ENCODE peak calls at places on chromosomes 7 and 10, in four cellular contexts. Q, R, P and J are unnamed samples.

GRCh38 chr10:79490400-79491081 is 21.8 kb upstream of the EIF5AL1 start:
- DNase-seq in Q (no peak), R (no peak), P (no peak), J (peak)

GRCh38 chr7:140402178-140402835 is 1.6 kb upstream of the RAB19 start:
- DNase-seq in Q (peak), R (no peak), P (no peak), J (peak)

GRCh38 chr7:104973227-104973626 is 40.8 kb upstream of the KMT2E start:
- DNase-seq in Q (no peak), R (no peak), P (no peak), J (no peak)

GRCh38 chr10:78433063-78433717 is 399.5 kb downstream of the RPS24 start:
- DNase-seq in Q (no peak), R (no peak), P (no peak), J (no peak)

GRCh38 chr10:29479081-29479917 is 155.5 kb downstream of the SVIL start:
- DNase-seq in Q (peak), R (no peak), P (no peak), J (peak)

GRCh38 chr7:30510124-30511074 is 5.8 kb upstream of the GGCT start:
- DNase-seq in Q (no peak), R (no peak), P (peak), J (peak)

GRCh38 chr10:48522011-48522765 is 82.7 kb downstream of the ARHGAP22 start:
- DNase-seq in Q (no peak), R (no peak), P (no peak), J (no peak)

GRCh38 chr7:117993377-117994003 is 120.2 kb upstream of the CTTNBP2 start:
- DNase-seq in Q (no peak), R (peak), P (peak), J (peak)

GRCh38 chr10:29896053-29896452 is 163.3 kb downstream of the JCAD start:
- DNase-seq in Q (peak), R (no peak), P (no peak), J (peak)

GRCh38 chr10:127024655-127025054 is 119.4 kb downstream of the DOCK1 start:
- DNase-seq in Q (peak), R (no peak), P (no peak), J (no peak)

GRCh38 chr7:104207348-104207730 is 474 bp downstream of the ORC5 start:
- DNase-seq in Q (no peak), R (peak), P (peak), J (no peak)

GRCh38 chr7:36486336-36486735 is 96.7 kb downstream of the ANLN start:
- DNase-seq in Q (no peak), R (no peak), P (no peak), J (no peak)

GRCh38 chr7:128270799-128271411 is 29.8 kb downstream of the LEP start:
- DNase-seq in Q (no peak), R (no peak), P (peak), J (no peak)

GRCh38 chr7:47338031-47338430 is 243.9 kb downstream of the TNS3 start:
- DNase-seq in Q (no peak), R (no peak), P (no peak), J (no peak)

GRCh38 chr10:61554925-61555324 is 101.7 kb upstream of the TMEM26 start:
- DNase-seq in Q (no peak), R (no peak), P (no peak), J (no peak)

GRCh38 chr7:33809218-33809617 is 96.1 kb upstream of the BMPER start:
- DNase-seq in Q (no peak), R (no peak), P (no peak), J (no peak)

GRCh38 chr10:97715259-97715874 is 1.8 kb downstream of the MARVELD1 start:
- DNase-seq in Q (no peak), R (no peak), P (peak), J (no peak)

GRCh38 chr10:97356918-97357317 is 22.4 kb upstream of the FRAT2 start:
- DNase-seq in Q (no peak), R (no peak), P (no peak), J (no peak)

GRCh38 chr10:70227548-70228320 is 5.5 kb downstream of the PPA1 start:
- DNase-seq in Q (no peak), R (no peak), P (no peak), J (no peak)

GRCh38 chr10:23516530-23516929 is 77.7 kb downstream of the OTUD1 start:
- DNase-seq in Q (no peak), R (no peak), P (peak), J (peak)
- TF ChIP-seq CTCF in Q (peak), R (peak), P (peak), J (peak)

GRCh38 chr7:22545539-22545938 is 45.6 kb upstream of the STEAP1B start:
- DNase-seq in Q (no peak), R (no peak), P (no peak), J (no peak)
- H3K4me3 ChIP-seq in Q (no peak), R (no peak), P (no peak), J (no peak)

GRCh38 chr7:68321076-68321639 is 1277.1 kb upstream of the AUTS2 start:
- DNase-seq in Q (no peak), R (no peak), P (no peak), J (no peak)
- TF ChIP-seq CTCF in Q (no peak), R (no peak), P (no peak), J (no peak)

DNA sequence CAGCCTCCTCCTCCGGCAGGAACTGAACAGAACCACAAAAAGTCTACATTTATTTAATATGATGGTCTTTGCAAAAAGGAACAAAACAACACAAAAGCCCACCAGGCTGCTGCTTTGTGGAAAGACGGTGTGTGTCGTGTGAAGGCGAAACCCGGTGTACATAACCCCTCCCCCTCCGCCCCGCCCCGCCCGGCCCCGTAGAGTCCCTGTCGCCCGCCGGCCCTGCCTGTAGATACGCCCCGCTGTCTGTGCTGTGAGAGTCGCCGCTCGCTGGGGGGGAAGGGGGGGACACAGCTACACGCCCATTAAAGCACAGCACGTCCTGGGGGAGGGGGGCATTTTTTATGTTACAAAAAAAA is 83.3 kb downstream of the PAX2 start:
- DNase-seq in Q (no peak), R (no peak), P (peak), J (no peak)
- H3K4me3 ChIP-seq in Q (peak), R (peak), P (peak), J (no peak)

DNA sequence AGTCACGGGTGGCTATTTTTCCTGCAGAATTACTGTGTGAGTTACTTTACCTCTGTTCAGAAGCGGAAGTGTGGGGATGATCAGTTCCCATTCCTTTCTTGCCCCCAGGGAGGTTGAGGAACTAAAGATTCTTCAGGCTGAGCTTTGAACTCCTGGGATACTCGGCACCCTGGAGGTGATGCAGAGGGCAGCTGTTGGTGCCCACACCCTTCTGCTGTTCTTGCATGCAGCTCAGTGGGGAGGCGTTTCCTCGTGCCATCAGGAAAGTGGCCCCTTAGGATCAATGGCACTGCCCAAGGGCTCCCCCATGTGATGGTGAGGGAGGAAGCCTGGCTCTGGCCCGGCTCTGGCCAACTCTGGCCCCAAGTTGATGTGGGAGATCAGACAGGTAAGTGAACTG is 44.7 kb upstream of the MXI1 start:
- DNase-seq in Q (no peak), R (no peak), P (no peak), J (no peak)
- TF ChIP-seq CTCF in Q (no peak), R (no peak), P (peak), J (no peak)

GRCh38 chr10:75023074-75023473 is 88.4 kb upstream of the SAMD8 start:
- DNase-seq in Q (no peak), R (no peak), P (no peak), J (no peak)

GRCh38 chr10:75019360-75019759 is 92.1 kb upstream of the SAMD8 start:
- DNase-seq in Q (peak), R (no peak), P (no peak), J (peak)

GRCh38 chr10:75020168-75020567 is 91.3 kb upstream of the SAMD8 start:
- DNase-seq in Q (no peak), R (no peak), P (no peak), J (no peak)

GRCh38 chr10:75018873-75019272 is 92.6 kb upstream of the SAMD8 start:
- DNase-seq in Q (no peak), R (no peak), P (no peak), J (no peak)

DNA sequence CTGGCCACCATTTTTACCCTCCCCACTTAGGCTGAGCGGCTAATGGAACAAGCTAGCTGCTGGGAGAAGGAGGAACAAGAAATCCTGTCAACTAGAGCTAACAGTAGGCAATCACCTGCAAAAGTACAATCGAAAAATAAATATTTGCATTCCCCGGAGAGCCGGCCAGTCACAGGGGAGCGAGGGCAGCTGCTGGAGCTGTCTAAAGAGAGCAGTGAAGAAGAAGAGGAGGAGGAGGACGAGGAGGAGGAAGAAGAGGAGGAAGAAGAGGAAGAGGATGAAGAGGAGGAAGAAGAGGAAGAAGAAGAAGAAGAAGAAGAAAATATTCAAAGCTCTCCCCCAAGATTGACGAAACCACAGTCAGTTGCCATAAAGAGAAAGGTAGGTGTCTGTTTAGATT is 89.6 kb upstream of the SAMD8 start:
- DNase-seq in Q (no peak), R (no peak), P (no peak), J (no peak)
- H3K4me3 ChIP-seq in Q (no peak), R (no peak), P (no peak), J (no peak)

DNA sequence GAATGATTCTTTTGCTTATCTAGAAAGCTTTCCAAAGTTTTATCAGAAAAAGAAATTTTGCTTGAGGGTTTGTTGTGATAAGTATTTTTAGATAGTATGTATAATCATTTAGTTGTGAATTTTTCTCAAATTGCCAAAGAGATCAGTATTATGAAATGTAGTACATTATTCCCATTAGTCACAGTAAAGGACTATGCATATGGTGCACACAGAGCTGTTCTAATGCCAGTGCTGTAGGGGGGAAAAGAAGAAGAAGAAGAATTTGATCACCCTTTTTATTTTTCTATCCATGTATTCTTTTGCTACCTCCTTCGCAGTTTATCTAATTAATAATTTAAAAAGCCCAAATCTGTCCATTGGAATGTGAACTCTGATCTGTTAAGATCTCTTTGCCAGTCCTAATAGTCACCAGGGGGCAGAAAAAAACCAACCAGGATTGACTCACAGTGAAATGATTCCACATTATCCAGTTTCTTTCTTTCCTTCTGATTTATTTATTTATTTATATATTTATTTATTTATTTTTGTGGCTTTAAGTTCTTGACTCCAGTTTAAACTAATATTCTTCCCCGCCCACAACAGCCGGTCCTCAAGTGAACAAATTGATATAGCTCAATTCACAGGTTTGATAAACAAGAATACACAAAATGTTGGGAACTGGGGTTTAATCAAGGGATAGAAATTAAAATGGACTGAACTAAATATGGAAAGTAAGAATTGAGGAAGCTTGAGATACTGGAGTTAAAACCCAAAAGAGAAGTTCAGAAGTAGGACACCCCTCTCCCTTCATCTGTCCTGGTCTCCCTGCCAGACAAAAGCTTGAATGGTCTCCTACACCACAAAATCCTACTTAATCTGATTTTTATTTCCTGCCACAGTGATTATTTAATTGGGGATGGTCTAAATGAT is 4.9 kb downstream of the RBM20 start:
- DNase-seq in Q (no peak), R (no peak), P (no peak), J (no peak)
- TF ChIP-seq CTCF in Q (no peak), R (no peak), P (no peak), J (peak)